ENCODE peak calls at places on chromosomes 4 and X, in seven cellular contexts. One of them, this sample, is unnamed.

GRCh38 chr4:138839574-138839973 is 176.0 kb upstream of the NOCT start:
- DNase-seq in GM19239: no peak
- DNase-seq in fibroblast of pulmonary artery: no peak
- DNase-seq in T-helper 9 cell: no peak
- DNase-seq in nephron progenitor cell: no peak
- DNase-seq in lung microvascular endothelial cell: no peak
- DNase-seq in iris pigment epithelial cell: no peak
- DNase-seq in this sample: no peak

GRCh38 chr4:127708985-127709384 is 21.2 kb upstream of the SLC25A31 start:
- DNase-seq in iris pigment epithelial cell: peak
- DNase-seq in T-helper 9 cell: no peak
- DNase-seq in GM19239: no peak
- DNase-seq in lung microvascular endothelial cell: peak
- DNase-seq in nephron progenitor cell: no peak
- DNase-seq in fibroblast of pulmonary artery: peak
- DNase-seq in this sample: no peak

GRCh38 chrX:151929131-151929530 is 16.4 kb downstream of the MAGEA4 start:
- DNase-seq in nephron progenitor cell: no peak
- DNase-seq in GM19239: no peak
- DNase-seq in fibroblast of pulmonary artery: peak
- DNase-seq in lung microvascular endothelial cell: no peak
- DNase-seq in iris pigment epithelial cell: no peak
- DNase-seq in T-helper 9 cell: no peak
- DNase-seq in this sample: no peak

GRCh38 chr4:100087743-100088142 is 102.5 kb downstream of the DDIT4L start:
- DNase-seq in iris pigment epithelial cell: no peak
- DNase-seq in T-helper 9 cell: no peak
- DNase-seq in lung microvascular endothelial cell: no peak
- DNase-seq in fibroblast of pulmonary artery: peak
- DNase-seq in GM19239: no peak
- DNase-seq in nephron progenitor cell: no peak
- DNase-seq in this sample: no peak

GRCh38 chr4:182486895-182487294 is 243.7 kb downstream of the TENM3 start:
- DNase-seq in nephron progenitor cell: no peak
- DNase-seq in iris pigment epithelial cell: peak
- DNase-seq in GM19239: no peak
- DNase-seq in fibroblast of pulmonary artery: no peak
- DNase-seq in T-helper 9 cell: no peak
- DNase-seq in lung microvascular endothelial cell: peak
- DNase-seq in this sample: no peak

GRCh38 chr4:54165011-54165410 is 64.1 kb upstream of the PDGFRA start:
- DNase-seq in GM19239: no peak
- DNase-seq in iris pigment epithelial cell: no peak
- DNase-seq in lung microvascular endothelial cell: no peak
- DNase-seq in T-helper 9 cell: no peak
- DNase-seq in fibroblast of pulmonary artery: no peak
- DNase-seq in nephron progenitor cell: no peak
- DNase-seq in this sample: no peak

GRCh38 chrX:119093991-119094741 is 21.4 kb downstream of the CT47C1 start:
- DNase-seq in fibroblast of pulmonary artery: no peak
- DNase-seq in nephron progenitor cell: no peak
- DNase-seq in iris pigment epithelial cell: peak
- DNase-seq in lung microvascular endothelial cell: no peak
- DNase-seq in GM19239: no peak
- DNase-seq in T-helper 9 cell: no peak
- DNase-seq in this sample: no peak

GRCh38 chrX:149512225-149512885 is 7.2 kb upstream of the IDS start:
- DNase-seq in fibroblast of pulmonary artery: peak
- DNase-seq in iris pigment epithelial cell: peak
- DNase-seq in GM19239: no peak
- DNase-seq in lung microvascular endothelial cell: peak
- DNase-seq in T-helper 9 cell: peak
- DNase-seq in nephron progenitor cell: peak
- DNase-seq in this sample: peak

GRCh38 chr4:123043013-123043412 is 120.6 kb upstream of the NUDT6 start:
- DNase-seq in T-helper 9 cell: no peak
- DNase-seq in iris pigment epithelial cell: no peak
- DNase-seq in nephron progenitor cell: no peak
- DNase-seq in fibroblast of pulmonary artery: no peak
- DNase-seq in GM19239: no peak
- DNase-seq in lung microvascular endothelial cell: no peak
- DNase-seq in this sample: no peak

GRCh38 chr4:139443661-139444060 is 10.3 kb upstream of the RAB33B start:
- DNase-seq in nephron progenitor cell: no peak
- DNase-seq in T-helper 9 cell: no peak
- DNase-seq in iris pigment epithelial cell: no peak
- DNase-seq in lung microvascular endothelial cell: no peak
- DNase-seq in GM19239: no peak
- DNase-seq in fibroblast of pulmonary artery: no peak
- DNase-seq in this sample: no peak

GRCh38 chrX:69362889-69363288 is 141.2 kb upstream of the NALF2 start:
- DNase-seq in GM19239: no peak
- DNase-seq in lung microvascular endothelial cell: no peak
- DNase-seq in T-helper 9 cell: no peak
- DNase-seq in iris pigment epithelial cell: no peak
- DNase-seq in fibroblast of pulmonary artery: peak
- DNase-seq in nephron progenitor cell: no peak
- DNase-seq in this sample: no peak

GRCh38 chr4:71009796-71010588 is 16.5 kb downstream of the DCK start:
- DNase-seq in iris pigment epithelial cell: peak
- DNase-seq in GM19239: no peak
- DNase-seq in fibroblast of pulmonary artery: peak
- DNase-seq in T-helper 9 cell: no peak
- DNase-seq in nephron progenitor cell: no peak
- DNase-seq in lung microvascular endothelial cell: peak
- DNase-seq in this sample: no peak

GRCh38 chrX:11678174-11678573 is 12.5 kb upstream of the ARHGAP6 start:
- DNase-seq in GM19239: no peak
- DNase-seq in lung microvascular endothelial cell: no peak
- DNase-seq in T-helper 9 cell: no peak
- DNase-seq in iris pigment epithelial cell: no peak
- DNase-seq in fibroblast of pulmonary artery: no peak
- DNase-seq in nephron progenitor cell: no peak
- DNase-seq in this sample: no peak

GRCh38 chrX:123803331-123803983 is 56.4 kb upstream of the XIAP start:
- DNase-seq in iris pigment epithelial cell: peak
- DNase-seq in nephron progenitor cell: no peak
- DNase-seq in T-helper 9 cell: no peak
- DNase-seq in fibroblast of pulmonary artery: peak
- DNase-seq in GM19239: peak
- DNase-seq in lung microvascular endothelial cell: peak
- DNase-seq in this sample: peak

GRCh38 chr4:145891958-145892357 is 46.7 kb downstream of the ZNF827 start:
- DNase-seq in fibroblast of pulmonary artery: no peak
- DNase-seq in lung microvascular endothelial cell: no peak
- DNase-seq in T-helper 9 cell: no peak
- DNase-seq in nephron progenitor cell: no peak
- DNase-seq in GM19239: no peak
- DNase-seq in iris pigment epithelial cell: no peak
- DNase-seq in this sample: no peak

GRCh38 chr4:125827338-125828074 is 512.8 kb downstream of the FAT4 start:
- DNase-seq in lung microvascular endothelial cell: no peak
- DNase-seq in iris pigment epithelial cell: no peak
- DNase-seq in GM19239: no peak
- DNase-seq in nephron progenitor cell: no peak
- DNase-seq in fibroblast of pulmonary artery: no peak
- DNase-seq in T-helper 9 cell: no peak
- DNase-seq in this sample: no peak

GRCh38 chr4:21901831-21902230 is 46.7 kb downstream of the KCNIP4 start:
- DNase-seq in GM19239: no peak
- DNase-seq in nephron progenitor cell: no peak
- DNase-seq in T-helper 9 cell: no peak
- DNase-seq in lung microvascular endothelial cell: peak
- DNase-seq in fibroblast of pulmonary artery: peak
- DNase-seq in iris pigment epithelial cell: peak
- DNase-seq in this sample: no peak

GRCh38 chr4:115770046-115770543 is 656.7 kb upstream of the NDST4 start:
- DNase-seq in iris pigment epithelial cell: no peak
- DNase-seq in nephron progenitor cell: no peak
- DNase-seq in T-helper 9 cell: no peak
- DNase-seq in lung microvascular endothelial cell: no peak
- DNase-seq in GM19239: no peak
- DNase-seq in fibroblast of pulmonary artery: no peak
- DNase-seq in this sample: no peak

GRCh38 chr4:52937829-52938228 is 75.7 kb downstream of the RASL11B start:
- DNase-seq in lung microvascular endothelial cell: no peak
- DNase-seq in GM19239: no peak
- DNase-seq in iris pigment epithelial cell: no peak
- DNase-seq in T-helper 9 cell: no peak
- DNase-seq in fibroblast of pulmonary artery: no peak
- DNase-seq in nephron progenitor cell: no peak
- DNase-seq in this sample: no peak

GRCh38 chr4:86300516-86300915 is 59.3 kb downstream of the MAPK10 start:
- DNase-seq in fibroblast of pulmonary artery: no peak
- DNase-seq in iris pigment epithelial cell: no peak
- DNase-seq in lung microvascular endothelial cell: no peak
- DNase-seq in nephron progenitor cell: no peak
- DNase-seq in T-helper 9 cell: no peak
- DNase-seq in GM19239: no peak
- DNase-seq in this sample: no peak

GRCh38 chr4:143025111-143025704 is 159.5 kb upstream of the USP38 start:
- DNase-seq in lung microvascular endothelial cell: no peak
- DNase-seq in GM19239: no peak
- DNase-seq in fibroblast of pulmonary artery: peak
- DNase-seq in T-helper 9 cell: no peak
- DNase-seq in iris pigment epithelial cell: peak
- DNase-seq in nephron progenitor cell: no peak
- DNase-seq in this sample: peak

GRCh38 chrX:129108936-129109335 is 414.4 kb downstream of the SMARCA1 start:
- DNase-seq in nephron progenitor cell: no peak
- DNase-seq in lung microvascular endothelial cell: no peak
- DNase-seq in fibroblast of pulmonary artery: no peak
- DNase-seq in iris pigment epithelial cell: no peak
- DNase-seq in GM19239: no peak
- DNase-seq in T-helper 9 cell: no peak
- DNase-seq in this sample: no peak

GRCh38 chrX:333611-334311 is 15.2 kb upstream of the GTPBP6 start:
- DNase-seq in T-helper 9 cell: no peak
- DNase-seq in nephron progenitor cell: no peak
- DNase-seq in lung microvascular endothelial cell: no peak
- DNase-seq in GM19239: no peak
- DNase-seq in fibroblast of pulmonary artery: no peak
- DNase-seq in iris pigment epithelial cell: no peak
- DNase-seq in this sample: no peak

GRCh38 chr4:151667025-151667424 is 93.8 kb downstream of the GATB start:
- DNase-seq in nephron progenitor cell: no peak
- DNase-seq in fibroblast of pulmonary artery: no peak
- DNase-seq in GM19239: no peak
- DNase-seq in T-helper 9 cell: no peak
- DNase-seq in iris pigment epithelial cell: no peak
- DNase-seq in lung microvascular endothelial cell: no peak
- DNase-seq in this sample: no peak

GRCh38 chrX:119516157-119516702 is 48.0 kb downstream of the SLC25A5 start:
- DNase-seq in fibroblast of pulmonary artery: peak
- DNase-seq in GM19239: peak
- DNase-seq in T-helper 9 cell: no peak
- DNase-seq in lung microvascular endothelial cell: peak
- DNase-seq in nephron progenitor cell: peak
- DNase-seq in iris pigment epithelial cell: peak
- DNase-seq in this sample: peak

GRCh38 chr4:10587697-10588096 is 96.9 kb downstream of the CLNK start:
- DNase-seq in T-helper 9 cell: no peak
- DNase-seq in nephron progenitor cell: no peak
- DNase-seq in fibroblast of pulmonary artery: no peak
- DNase-seq in GM19239: no peak
- DNase-seq in iris pigment epithelial cell: no peak
- DNase-seq in lung microvascular endothelial cell: peak
- DNase-seq in this sample: peak

GRCh38 chrX:71634366-71634765 is 16.1 kb upstream of the CXCR3 start:
- DNase-seq in GM19239: no peak
- DNase-seq in iris pigment epithelial cell: no peak
- DNase-seq in T-helper 9 cell: no peak
- DNase-seq in fibroblast of pulmonary artery: no peak
- DNase-seq in nephron progenitor cell: no peak
- DNase-seq in lung microvascular endothelial cell: no peak
- DNase-seq in this sample: no peak

This sample was measured in GDM1.